ENCODE peak calls at places on chromosome 5, in six cellular contexts. D is glutamatergic neuron, G is dorsolateral prefrontal cortex, U is uterus, R is AG09319, N is BJ. L is an unnamed sample.

GRCh38 chr5:12214631-12215030 is 310.4 kb upstream of the CTNND2 start:
- DNase-seq in D (no peak), G (peak; percentile 59), U (no peak), R (no peak), N (no peak), L (no peak)

GRCh38 chr5:102590467-102590866 is 91.7 kb upstream of the SLCO6A1 start:
- DNase-seq in D (no peak), G (no peak), U (no peak), R (no peak), N (no peak), L (no peak)

GRCh38 chr5:139078345-139078744 is 119.8 kb downstream of the SIL1 start:
- DNase-seq in D (no peak), G (no peak), U (no peak), R (no peak), N (no peak), L (no peak)

GRCh38 chr5:78162253-78162862 is 132.1 kb downstream of the AP3B1 start:
- DNase-seq in D (no peak), G (no peak), U (no peak), R (no peak), N (no peak), L (peak; percentile 31)

GRCh38 chr5:67090593-67090992 is 106.0 kb downstream of the CD180 start:
- DNase-seq in D (no peak), G (no peak), U (no peak), R (no peak), N (no peak), L (no peak)

GRCh38 chr5:101424530-101425175 is 521.6 kb upstream of the ST8SIA4 start:
- DNase-seq in D (no peak), G (no peak), U (no peak), R (peak; percentile 10), N (no peak), L (no peak)

GRCh38 chr5:65037845-65038815 is 269.4 kb downstream of the CWC27 start:
- DNase-seq in D (no peak), G (no peak), U (no peak), R (no peak), N (no peak), L (no peak)

GRCh38 chr5:17992296-17992695 is 358.0 kb downstream of the TAF11L14 start:
- DNase-seq in D (no peak), G (no peak), U (no peak), R (no peak), N (no peak), L (no peak)

GRCh38 chr5:153562189-153562588 is 71.7 kb downstream of the GRIA1 start:
- DNase-seq in D (no peak), G (no peak), U (no peak), R (no peak), N (peak; percentile 61), L (no peak)

GRCh38 chr5:150398432-150399157 is 14.1 kb downstream of the CD74 start:
- DNase-seq in D (no peak), G (no peak), U (no peak), R (no peak), N (no peak), L (peak; percentile 49)

GRCh38 chr5:147693238-147693637 is 89.3 kb downstream of the JAKMIP2 start:
- DNase-seq in D (no peak), G (no peak), U (no peak), R (no peak), N (no peak), L (no peak)

GRCh38 chr5:171521219-171521633 is 101.8 kb downstream of the FGF18 start:
- DNase-seq in D (no peak), G (peak; percentile 33), U (peak; percentile 68), R (peak; percentile 80), N (peak; percentile 82), L (no peak)

GRCh38 chr5:140025736-140026135 is 17.4 kb downstream of the NRG2 start:
- DNase-seq in D (no peak), G (no peak), U (no peak), R (no peak), N (no peak), L (no peak)

GRCh38 chr5:108945094-108945493 is 197.4 kb downstream of the FER start:
- DNase-seq in D (no peak), G (no peak), U (no peak), R (no peak), N (no peak), L (no peak)

GRCh38 chr5:41747291-41747690 is 122.9 kb downstream of the OXCT1 start:
- DNase-seq in D (no peak), G (no peak), U (no peak), R (no peak), N (no peak), L (peak; percentile 4)

GRCh38 chr5:172303996-172304335 is 20.4 kb upstream of the UBTD2 start:
- DNase-seq in D (no peak), G (no peak), U (no peak), R (no peak), N (no peak), L (no peak)

GRCh38 chr5:179731791-179732411 is 721 bp upstream of the MAML1 start:
- DNase-seq in D (no peak), G (peak; percentile 18), U (peak; percentile 31), R (peak; percentile 55), N (peak; percentile 45), L (peak; percentile 6)

GRCh38 chr5:6900247-6900646 is 187.0 kb downstream of the TENT4A start:
- DNase-seq in D (no peak), G (no peak), U (no peak), R (no peak), N (no peak), L (no peak)

GRCh38 chr5:173733065-173733824 is 116.8 kb upstream of the BOD1 start:
- DNase-seq in D (no peak), G (peak; percentile 62), U (no peak), R (no peak), N (no peak), L (no peak)

GRCh38 chr5:141343242-141343952 is at the start of gene PCDHGA3:
- DNase-seq in D (no peak), G (no peak), U (no peak), R (no peak), N (no peak), L (no peak)

GRCh38 chr5:173984218-173984617 is 4.8 kb upstream of the C5orf47 start:
- DNase-seq in D (no peak), G (no peak), U (no peak), R (no peak), N (no peak), L (no peak)

GRCh38 chr5:102211165-102211564 is 84.9 kb downstream of the SLCO4C1 start:
- DNase-seq in D (no peak), G (no peak), U (no peak), R (no peak), N (no peak), L (no peak)

GRCh38 chr5:142959683-142960308 is 189.6 kb downstream of the ARHGAP26 start:
- DNase-seq in D (no peak), G (no peak), U (no peak), R (no peak), N (no peak), L (no peak)

GRCh38 chr5:51385214-51385613 is 2.0 kb downstream of the ISL1 start:
- DNase-seq in D (no peak), G (no peak), U (no peak), R (no peak), N (no peak), L (no peak)

GRCh38 chr5:64811050-64811640 is 42.4 kb downstream of the CWC27 start:
- DNase-seq in D (no peak), G (no peak), U (no peak), R (peak; percentile 40), N (peak; percentile 9), L (peak; percentile 6)

GRCh38 chr5:36355513-36355912 is 53.8 kb upstream of the RANBP3L start:
- DNase-seq in D (no peak), G (no peak), U (no peak), R (no peak), N (no peak), L (no peak)

GRCh38 chr5:67265951-67266350 is 69.4 kb upstream of the CD180 start:
- DNase-seq in D (no peak), G (no peak), U (no peak), R (no peak), N (no peak), L (no peak)

GRCh38 chr5:172827843-172828242 is 6.2 kb upstream of the ERGIC1 start:
- DNase-seq in D (no peak), G (no peak), U (no peak), R (no peak), N (no peak), L (no peak)

GRCh38 chr5:136631176-136631575 is 265.8 kb upstream of the TRPC7 start:
- DNase-seq in D (no peak), G (no peak), U (no peak), R (no peak), N (no peak), L (no peak)

DNA sequence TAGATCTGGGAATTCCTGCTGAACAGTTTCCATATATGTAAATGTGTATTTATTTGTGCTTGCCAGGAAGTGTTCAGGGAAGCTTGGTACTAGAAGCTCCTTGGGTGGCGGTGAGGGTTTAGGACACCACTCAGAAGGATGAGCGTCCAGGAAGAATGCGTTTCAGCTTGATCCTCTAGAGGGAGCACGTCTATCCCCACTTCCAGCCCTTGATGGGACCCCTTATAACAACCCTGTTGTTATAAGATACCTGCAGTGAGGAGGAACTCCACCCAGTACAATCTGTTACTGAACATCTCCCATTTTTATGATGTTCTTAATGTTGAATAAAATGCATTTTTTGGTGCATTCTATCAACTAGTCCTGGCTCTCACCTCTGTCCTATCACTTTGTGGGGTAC is 88.9 kb downstream of the CYFIP2 start:
- DNase-seq in D (no peak), G (no peak), U (no peak), R (no peak), N (no peak), L (peak; percentile 27)
- TF ChIP-seq CTCF in D (peak; percentile 53), G (no peak), U (no peak), R (peak; percentile 26), N (peak; percentile 45), L (peak; percentile 51)

GRCh38 chr5:84450617-84451414 is 66.1 kb upstream of the EDIL3 start:
- DNase-seq in D (no peak), G (no peak), U (no peak), R (no peak), N (no peak), L (no peak)
- TF ChIP-seq CTCF in D (peak; percentile 34), G (peak; percentile 54), U (peak; percentile 15), R (peak; percentile 43), N (no peak), L (peak; percentile 30)

DNA sequence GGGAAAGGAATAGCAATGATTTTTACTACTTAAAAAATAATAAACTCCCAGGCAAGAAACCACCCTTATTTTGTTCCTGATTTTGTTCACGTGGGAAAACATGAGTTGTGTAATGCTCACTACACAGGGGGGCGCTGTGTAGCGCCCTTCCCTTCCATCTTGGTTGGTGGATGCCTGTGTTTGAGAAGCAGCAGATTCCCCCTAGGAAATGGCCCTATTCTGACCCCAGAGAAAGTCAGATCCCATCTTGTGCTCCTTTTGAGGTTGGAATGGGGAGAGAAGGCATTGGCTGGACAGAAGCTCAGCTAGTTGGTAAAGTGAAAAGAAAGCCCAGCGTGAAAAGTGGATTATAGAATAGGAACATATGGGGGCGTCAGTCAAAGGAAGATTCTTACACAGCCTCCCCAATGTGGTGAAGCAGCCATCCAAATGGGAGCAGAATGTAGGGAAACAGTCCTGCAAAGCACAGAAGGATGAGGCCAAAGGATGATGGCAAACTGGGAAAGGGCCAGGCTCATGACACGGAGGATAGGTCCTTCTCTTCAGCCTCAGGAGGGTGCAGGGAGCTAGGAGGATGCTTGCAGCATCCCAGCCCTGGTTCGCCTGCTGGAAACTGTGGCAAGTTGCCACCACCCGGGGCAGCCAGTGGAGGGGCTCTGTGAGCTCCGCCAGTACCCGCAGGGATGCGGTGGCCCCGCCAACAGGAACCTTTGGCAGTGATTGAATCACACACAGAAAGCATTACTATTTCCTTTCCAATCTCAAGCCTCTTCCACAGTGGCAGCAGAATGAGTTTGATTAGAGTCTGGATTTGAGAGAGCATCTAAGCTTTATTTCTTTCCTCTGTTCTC is 314.2 kb upstream of the DAP start:
- DNase-seq in D (peak; percentile 53), G (peak; percentile 42), U (no peak), R (no peak), N (no peak), L (peak; percentile 35)
- TF ChIP-seq CTCF in D (peak; percentile 67), G (peak; percentile 26), U (no peak), R (no peak), N (no peak), L (peak; percentile 55)

GRCh38 chr5:104431946-104432345 is 869.4 kb upstream of the NUDT12 start:
- DNase-seq in D (peak; percentile 17), G (no peak), U (no peak), R (no peak), N (no peak), L (no peak)
- TF ChIP-seq CTCF in D (no peak), G (no peak), U (no peak), R (no peak), N (no peak), L (no peak)